ENCODE peak calls at places on chromosome 11, in five cellular contexts. One of them, this sample, is unnamed.

GRCh38 chr11:32448232-32448631 is 12.9 kb upstream of the WT1 start:
- DNase-seq in naive B cell: no peak
- DNase-seq in hepatic stellate cell: no peak
- DNase-seq in kidney: no peak
- DNase-seq in aorta: no peak
- DNase-seq in this sample: no peak

GRCh38 chr11:9530901-9531625 is 42.4 kb upstream of the WEE1 start:
- DNase-seq in naive B cell: no peak
- DNase-seq in hepatic stellate cell: no peak
- DNase-seq in kidney: no peak
- DNase-seq in aorta: no peak
- DNase-seq in this sample: no peak

GRCh38 chr11:57649826-57650738 is at the start of gene YPEL4:
- DNase-seq in naive B cell: no peak
- DNase-seq in hepatic stellate cell: peak
- DNase-seq in kidney: peak
- DNase-seq in aorta: no peak
- DNase-seq in this sample: peak

GRCh38 chr11:120532511-120533196 is 21.1 kb downstream of the GRIK4 start:
- DNase-seq in naive B cell: no peak
- DNase-seq in hepatic stellate cell: no peak
- DNase-seq in kidney: no peak
- DNase-seq in aorta: no peak
- DNase-seq in this sample: no peak

GRCh38 chr11:36056160-36056751 is 112.4 kb downstream of the LDLRAD3 start:
- DNase-seq in naive B cell: no peak
- DNase-seq in hepatic stellate cell: peak
- DNase-seq in kidney: no peak
- DNase-seq in aorta: no peak
- DNase-seq in this sample: no peak

GRCh38 chr11:2742611-2743426 is 43.0 kb upstream of the KCNQ1OT1 start:
- DNase-seq in naive B cell: no peak
- DNase-seq in hepatic stellate cell: no peak
- DNase-seq in kidney: peak
- DNase-seq in aorta: peak
- DNase-seq in this sample: no peak

GRCh38 chr11:85540635-85541034 is 86.5 kb downstream of the DLG2 start:
- DNase-seq in naive B cell: no peak
- DNase-seq in hepatic stellate cell: no peak
- DNase-seq in kidney: no peak
- DNase-seq in aorta: no peak
- DNase-seq in this sample: no peak

GRCh38 chr11:119363874-119364590 is 17.5 kb downstream of the USP2 start:
- DNase-seq in naive B cell: peak
- DNase-seq in hepatic stellate cell: peak
- DNase-seq in kidney: peak
- DNase-seq in aorta: peak
- DNase-seq in this sample: peak

GRCh38 chr11:57567210-57567511 is 311 bp downstream of the UBE2L6 start:
- DNase-seq in naive B cell: peak
- DNase-seq in hepatic stellate cell: peak
- DNase-seq in kidney: no peak
- DNase-seq in aorta: no peak
- DNase-seq in this sample: peak

GRCh38 chr11:128342511-128343133 is 244.7 kb downstream of the ETS1 start:
- DNase-seq in naive B cell: peak
- DNase-seq in hepatic stellate cell: no peak
- DNase-seq in kidney: no peak
- DNase-seq in aorta: no peak
- DNase-seq in this sample: no peak

GRCh38 chr11:75245356-75246005 is 4.9 kb downstream of the TPBGL start:
- DNase-seq in naive B cell: no peak
- DNase-seq in hepatic stellate cell: no peak
- DNase-seq in kidney: peak
- DNase-seq in aorta: no peak
- DNase-seq in this sample: no peak

GRCh38 chr11:13116491-13116890 is 107.4 kb downstream of the RASSF10 start:
- DNase-seq in naive B cell: no peak
- DNase-seq in hepatic stellate cell: no peak
- DNase-seq in kidney: no peak
- DNase-seq in aorta: no peak
- DNase-seq in this sample: no peak

GRCh38 chr11:5504403-5504891 is 5.3 kb downstream of the UBQLN3 start:
- DNase-seq in naive B cell: no peak
- DNase-seq in hepatic stellate cell: no peak
- DNase-seq in kidney: no peak
- DNase-seq in aorta: no peak
- DNase-seq in this sample: no peak

GRCh38 chr11:46736615-46737014 is 17.6 kb downstream of the F2 start:
- DNase-seq in naive B cell: no peak
- DNase-seq in hepatic stellate cell: no peak
- DNase-seq in kidney: no peak
- DNase-seq in aorta: no peak
- DNase-seq in this sample: no peak

GRCh38 chr11:72578051-72578450 is 96.2 kb downstream of the PDE2A start:
- DNase-seq in naive B cell: no peak
- DNase-seq in hepatic stellate cell: no peak
- DNase-seq in kidney: no peak
- DNase-seq in aorta: no peak
- DNase-seq in this sample: no peak

GRCh38 chr11:23310276-23310675 is 450.0 kb upstream of the CCDC179 start:
- DNase-seq in naive B cell: no peak
- DNase-seq in hepatic stellate cell: no peak
- DNase-seq in kidney: no peak
- DNase-seq in aorta: no peak
- DNase-seq in this sample: no peak

GRCh38 chr11:89220684-89221339 is 43.1 kb downstream of the TYR start:
- DNase-seq in naive B cell: no peak
- DNase-seq in hepatic stellate cell: no peak
- DNase-seq in kidney: no peak
- DNase-seq in aorta: no peak
- DNase-seq in this sample: no peak

GRCh38 chr11:134097146-134097545 is 28.3 kb downstream of the JAM3 start:
- DNase-seq in naive B cell: no peak
- DNase-seq in hepatic stellate cell: no peak
- DNase-seq in kidney: no peak
- DNase-seq in aorta: no peak
- DNase-seq in this sample: no peak

GRCh38 chr11:61181489-61181888 is 20.3 kb upstream of the VPS37C start:
- DNase-seq in naive B cell: no peak
- DNase-seq in hepatic stellate cell: no peak
- DNase-seq in kidney: no peak
- DNase-seq in aorta: no peak
- DNase-seq in this sample: no peak

GRCh38 chr11:76236092-76237026 is 30.1 kb upstream of the WNT11 start:
- DNase-seq in naive B cell: no peak
- DNase-seq in hepatic stellate cell: peak
- DNase-seq in kidney: peak
- DNase-seq in aorta: peak
- DNase-seq in this sample: peak

GRCh38 chr11:17683378-17684161 is 35.8 kb upstream of the MYOD1 start:
- DNase-seq in naive B cell: no peak
- DNase-seq in hepatic stellate cell: no peak
- DNase-seq in kidney: no peak
- DNase-seq in aorta: no peak
- DNase-seq in this sample: no peak

GRCh38 chr11:33912405-33913361 is 20.8 kb upstream of the LMO2 start:
- DNase-seq in naive B cell: no peak
- DNase-seq in hepatic stellate cell: no peak
- DNase-seq in kidney: no peak
- DNase-seq in aorta: no peak
- DNase-seq in this sample: no peak

GRCh38 chr11:106216281-106216680 is 138.8 kb downstream of the AASDHPPT start:
- DNase-seq in naive B cell: no peak
- DNase-seq in hepatic stellate cell: no peak
- DNase-seq in kidney: no peak
- DNase-seq in aorta: no peak
- DNase-seq in this sample: no peak

GRCh38 chr11:33936745-33937612 is 45.1 kb upstream of the LMO2 start:
- DNase-seq in naive B cell: no peak
- DNase-seq in hepatic stellate cell: no peak
- DNase-seq in kidney: peak
- DNase-seq in aorta: peak
- DNase-seq in this sample: no peak

GRCh38 chr11:9069861-9070470 is 21.4 kb downstream of the SCUBE2 start:
- DNase-seq in naive B cell: no peak
- DNase-seq in hepatic stellate cell: no peak
- DNase-seq in kidney: no peak
- DNase-seq in aorta: no peak
- DNase-seq in this sample: no peak

GRCh38 chr11:76665172-76665571 is 5.4 kb downstream of the LRRC32 start:
- DNase-seq in naive B cell: no peak
- DNase-seq in hepatic stellate cell: no peak
- DNase-seq in kidney: peak
- DNase-seq in aorta: peak
- DNase-seq in this sample: no peak

GRCh38 chr11:46918087-46918751 is at the start of gene LRP4:
- DNase-seq in naive B cell: peak
- DNase-seq in hepatic stellate cell: peak
- DNase-seq in kidney: peak
- DNase-seq in aorta: peak
- DNase-seq in this sample: no peak

GRCh38 chr11:75801362-75802021 is 13.5 kb upstream of the UVRAG start:
- DNase-seq in naive B cell: no peak
- DNase-seq in hepatic stellate cell: no peak
- DNase-seq in kidney: peak
- DNase-seq in aorta: peak
- DNase-seq in this sample: no peak

GRCh38 chr11:133893381-133893780 is 48.1 kb upstream of the SPATA19 start:
- DNase-seq in naive B cell: no peak
- DNase-seq in hepatic stellate cell: no peak
- DNase-seq in kidney: no peak
- DNase-seq in aorta: no peak
- DNase-seq in this sample: no peak

GRCh38 chr11:87425943-87426342 is 388.2 kb downstream of the TMEM135 start:
- DNase-seq in naive B cell: no peak
- DNase-seq in hepatic stellate cell: peak
- DNase-seq in kidney: no peak
- DNase-seq in aorta: no peak
- DNase-seq in this sample: no peak

GRCh38 chr11:131824766-131825165 is 454.4 kb downstream of the NTM start:
- DNase-seq in naive B cell: no peak
- DNase-seq in hepatic stellate cell: no peak
- DNase-seq in kidney: no peak
- DNase-seq in aorta: no peak
- DNase-seq in this sample: no peak

GRCh38 chr11:45285931-45286632 is at the start of gene SYT13:
- DNase-seq in naive B cell: no peak
- DNase-seq in hepatic stellate cell: no peak
- DNase-seq in kidney: peak
- DNase-seq in aorta: peak
- DNase-seq in this sample: no peak

GRCh38 chr11:117722074-117722473 is 74.9 kb downstream of the DSCAML1 start:
- DNase-seq in naive B cell: no peak
- DNase-seq in hepatic stellate cell: no peak
- DNase-seq in kidney: no peak
- DNase-seq in aorta: no peak
- DNase-seq in this sample: no peak

GRCh38 chr11:62295504-62295903 is 3.4 kb downstream of the SCGB1D4 start:
- DNase-seq in naive B cell: no peak
- DNase-seq in hepatic stellate cell: peak
- DNase-seq in kidney: no peak
- DNase-seq in aorta: no peak
- DNase-seq in this sample: no peak

GRCh38 chr11:63212742-63213141 is 30.7 kb downstream of the SLC22A25 start:
- DNase-seq in naive B cell: no peak
- DNase-seq in hepatic stellate cell: peak
- DNase-seq in kidney: no peak
- DNase-seq in aorta: no peak
- DNase-seq in this sample: no peak

GRCh38 chr11:92841719-92842118 is 127.7 kb upstream of the MTNR1B start:
- DNase-seq in naive B cell: no peak
- DNase-seq in hepatic stellate cell: peak
- DNase-seq in kidney: no peak
- DNase-seq in aorta: no peak
- DNase-seq in this sample: no peak

GRCh38 chr11:130071211-130071712 is 1.6 kb downstream of the APLP2 start:
- DNase-seq in naive B cell: no peak
- DNase-seq in hepatic stellate cell: no peak
- DNase-seq in kidney: no peak
- DNase-seq in aorta: no peak
- DNase-seq in this sample: no peak

GRCh38 chr11:120102862-120103118 is 35.1 kb downstream of the TRIM29 start:
- DNase-seq in naive B cell: no peak
- DNase-seq in hepatic stellate cell: no peak
- DNase-seq in kidney: no peak
- DNase-seq in aorta: no peak
- DNase-seq in this sample: no peak